ENCODE peak calls at places on chromosomes 5 and 9, in five cellular contexts. L is spleen; E is CD8-positive, alpha-beta T cell; F is NCI-H2081 treated with DMSO at 0.1 percent for 48 hours; W is EL. S is an unnamed sample.

GRCh38 chr5:1887400-1888360 is 5.0 kb upstream of the IRX4 start:
- DNase-seq in L (peak; percentile 66), E (no peak), F (no peak), W (no peak), S (no peak)

GRCh38 chr5:124658867-124659557 is 87.4 kb downstream of the ZNF608 start:
- DNase-seq in L (no peak), E (no peak), F (no peak), W (no peak), S (no peak)

GRCh38 chr5:64532212-64532611 is 26.4 kb downstream of the RGS7BP start:
- DNase-seq in L (no peak), E (no peak), F (no peak), W (no peak), S (no peak)

GRCh38 chr9:80496901-80497565 is 925.3 kb downstream of the TLE4 start:
- DNase-seq in L (no peak), E (no peak), F (no peak), W (no peak), S (no peak)

GRCh38 chr5:99835791-99836190 is 699.4 kb upstream of the FAM174A start:
- DNase-seq in L (no peak), E (no peak), F (no peak), W (no peak), S (no peak)

GRCh38 chr9:10173561-10173960 is 439.2 kb downstream of the PTPRD start:
- DNase-seq in L (no peak), E (no peak), F (no peak), W (no peak), S (no peak)

GRCh38 chr5:16108418-16108817 is 71.2 kb downstream of the MARCHF11 start:
- DNase-seq in L (no peak), E (no peak), F (no peak), W (no peak), S (no peak)

GRCh38 chr9:91166796-91167366 is 194.8 kb downstream of the AUH start:
- DNase-seq in L (no peak), E (no peak), F (no peak), W (peak; percentile 78), S (no peak)

GRCh38 chr5:129379406-129379805 is 80.7 kb upstream of the ADAMTS19 start:
- DNase-seq in L (no peak), E (no peak), F (no peak), W (no peak), S (no peak)

GRCh38 chr5:93336330-93337110 is 244.5 kb downstream of the NR2F1-AS1 start:
- DNase-seq in L (no peak), E (no peak), F (no peak), W (no peak), S (no peak)

GRCh38 chr9:91179237-91180138 is 182.2 kb downstream of the AUH start:
- DNase-seq in L (no peak), E (no peak), F (no peak), W (peak; percentile 93), S (peak; percentile 79)

GRCh38 chr5:9351535-9351934 is 194.3 kb downstream of the SEMA5A start:
- DNase-seq in L (no peak), E (no peak), F (no peak), W (no peak), S (no peak)

GRCh38 chr9:23598994-23599393 is 227.0 kb downstream of the ELAVL2 start:
- DNase-seq in L (no peak), E (no peak), F (no peak), W (no peak), S (no peak)